ENCODE peak calls at places on chromosomes 2 and 18, in six cellular contexts. B is SJSA1; G is AG08395; W is AML-193; Z is GM06990; D is activated CD4-positive, alpha-beta memory T cell treated with anti-CD3 and anti-CD28 coated beads, Interleukin-2, amount 10 ng/mL, durations not matched to agents 7 days and 5 days. E is an unnamed sample.

GRCh38 chr2:107235491-107236254 is 349.7 kb upstream of the ST6GAL2 start:
- DNase-seq in B (no peak), G (no peak), W (no peak), Z (no peak), D (no peak), E (no peak)

GRCh38 chr2:72887032-72887835 is at the start of gene SPR:
- DNase-seq in B (peak; percentile 78), G (peak; percentile 73), W (no peak), Z (peak; percentile 65), D (peak; percentile 69), E (no peak)

GRCh38 chr2:174748948-174749347 is 15.3 kb downstream of the CHRNA1 start:
- DNase-seq in B (peak; percentile 58), G (peak; percentile 68), W (peak; percentile 49), Z (no peak), D (peak; percentile 75), E (peak; percentile 18)

GRCh38 chr2:234308814-234309195 is 188.1 kb downstream of the ARL4C start:
- DNase-seq in B (peak; percentile 68), G (peak; percentile 23), W (no peak), Z (peak; percentile 67), D (peak; percentile 83), E (no peak)

GRCh38 chr2:25276569-25277465 is 64.9 kb downstream of the DNMT3A start:
- DNase-seq in B (no peak), G (peak; percentile 33), W (no peak), Z (peak; percentile 81), D (peak; percentile 79), E (no peak)

GRCh38 chr2:85245891-85246290 is 81.9 kb downstream of the TGOLN2 start:
- DNase-seq in B (no peak), G (peak; percentile 47), W (no peak), Z (no peak), D (no peak), E (no peak)

GRCh38 chr18:61335737-61336555 is 2.7 kb downstream of the CDH20 start:
- DNase-seq in B (no peak), G (no peak), W (no peak), Z (no peak), D (no peak), E (no peak)

GRCh38 chr18:50853863-50854271 is 25.1 kb upstream of the ME2 start:
- DNase-seq in B (no peak), G (no peak), W (no peak), Z (no peak), D (no peak), E (no peak)

GRCh38 chr18:9343577-9343976 is 9.0 kb downstream of the TWSG1 start:
- DNase-seq in B (no peak), G (no peak), W (no peak), Z (no peak), D (no peak), E (no peak)

GRCh38 chr2:102000813-102001766 is 9.3 kb downstream of the IL1R2 start:
- DNase-seq in B (no peak), G (no peak), W (no peak), Z (no peak), D (no peak), E (no peak)

GRCh38 chr2:1627628-1628371 is 116.5 kb downstream of the PXDN start:
- DNase-seq in B (no peak), G (peak; percentile 57), W (no peak), Z (no peak), D (no peak), E (no peak)

GRCh38 chr2:177119099-177119498 is 93.5 kb upstream of the HNRNPA3 start:
- DNase-seq in B (no peak), G (no peak), W (no peak), Z (no peak), D (no peak), E (no peak)

GRCh38 chr2:11687736-11688135 is 17.7 kb upstream of the NTSR2 start:
- DNase-seq in B (no peak), G (no peak), W (no peak), Z (no peak), D (no peak), E (no peak)

GRCh38 chr2:45945182-45945779 is 293.8 kb downstream of the PRKCE start:
- DNase-seq in B (no peak), G (no peak), W (no peak), Z (no peak), D (no peak), E (no peak)

GRCh38 chr2:203201426-203201825 is 37.4 kb upstream of the CYP20A1 start:
- DNase-seq in B (no peak), G (no peak), W (no peak), Z (no peak), D (no peak), E (no peak)

GRCh38 chr2:136206613-136207012 is 88.7 kb upstream of the CXCR4 start:
- DNase-seq in B (no peak), G (no peak), W (no peak), Z (peak; percentile 82), D (no peak), E (no peak)

GRCh38 chr2:132668986-132669853 is 785 bp downstream of the LYPD1 start:
- DNase-seq in B (no peak), G (no peak), W (no peak), Z (no peak), D (no peak), E (no peak)

GRCh38 chr2:46451131-46451711 is 28.1 kb upstream of the TMEM247 start:
- DNase-seq in B (no peak), G (peak; percentile 64), W (no peak), Z (no peak), D (no peak), E (no peak)

GRCh38 chr2:19797871-19798270 is 103.9 kb downstream of the TTC32 start:
- DNase-seq in B (no peak), G (no peak), W (no peak), Z (no peak), D (no peak), E (no peak)

GRCh38 chr18:43863180-43863579 is 585.9 kb upstream of the SYT4 start:
- DNase-seq in B (no peak), G (no peak), W (no peak), Z (no peak), D (no peak), E (no peak)

GRCh38 chr18:12599966-12600365 is 57.9 kb downstream of the SPIRE1 start:
- DNase-seq in B (no peak), G (no peak), W (no peak), Z (no peak), D (no peak), E (no peak)

GRCh38 chr2:171939754-171940093 is 17.5 kb downstream of the HAT1 start:
- DNase-seq in B (no peak), G (no peak), W (no peak), Z (no peak), D (no peak), E (no peak)

GRCh38 chr2:231397011-231397927 is 1.8 kb downstream of the B3GNT7 start:
- DNase-seq in B (no peak), G (no peak), W (no peak), Z (no peak), D (peak; percentile 20), E (no peak)

GRCh38 chr2:95333888-95334338 is 36.8 kb downstream of the KCNIP3 start:
- DNase-seq in B (no peak), G (peak; percentile 59), W (no peak), Z (no peak), D (no peak), E (no peak)

GRCh38 chr2:96025107-96025492 is 9.6 kb downstream of the GPAT2 start:
- DNase-seq in B (no peak), G (no peak), W (no peak), Z (no peak), D (no peak), E (no peak)

GRCh38 chr2:135832891-135833290 is 4.1 kb downstream of the LCT start:
- DNase-seq in B (no peak), G (no peak), W (no peak), Z (no peak), D (no peak), E (no peak)

GRCh38 chr18:73556904-73557303 is 590.7 kb downstream of the FBXO15 start:
- DNase-seq in B (no peak), G (no peak), W (no peak), Z (no peak), D (no peak), E (no peak)

GRCh38 chr2:11356760-11357159 is 12.3 kb upstream of the ROCK2 start:
- DNase-seq in B (no peak), G (no peak), W (no peak), Z (no peak), D (no peak), E (peak; percentile 45)